ENCODE peak calls at places on chromosomes 3 and 15, in five cellular contexts. E, Q, Y, Z and P are unnamed samples.

GRCh38 chr3:29695201-29695904 is 414.5 kb downstream of the RBMS3 start:
- DNase-seq in E (no peak), Q (no peak), Y (no peak), Z (no peak), P (peak; percentile 96)

GRCh38 chr3:177574232-177574856 is 377.1 kb upstream of the TBL1XR1 start:
- DNase-seq in E (no peak), Q (peak; percentile 68), Y (no peak), Z (no peak), P (peak; percentile 97)

GRCh38 chr15:92930776-92931175 is 30.7 kb downstream of the CHD2 start:
- DNase-seq in E (no peak), Q (no peak), Y (no peak), Z (no peak), P (peak; percentile 90)

GRCh38 chr3:38131621-38132369 is 5.1 kb downstream of the ACAA1 start:
- DNase-seq in E (no peak), Q (peak; percentile 14), Y (no peak), Z (peak; percentile 63), P (peak; percentile 69)

GRCh38 chr3:48662140-48662752 is 440 bp downstream of the CELSR3 start:
- DNase-seq in E (no peak), Q (no peak), Y (no peak), Z (no peak), P (no peak)

GRCh38 chr15:64146885-64147681 is 4.4 kb upstream of the SNX22 start:
- DNase-seq in E (no peak), Q (no peak), Y (no peak), Z (peak; percentile 50), P (peak; percentile 82)

GRCh38 chr3:192894676-192895075 is 23.0 kb downstream of the MB21D2 start:
- DNase-seq in E (no peak), Q (no peak), Y (no peak), Z (no peak), P (no peak)

GRCh38 chr15:85542895-85543331 is 162.5 kb downstream of the AKAP13 start:
- DNase-seq in E (no peak), Q (no peak), Y (no peak), Z (no peak), P (no peak)

GRCh38 chr15:63057454-63058335 is 15.1 kb downstream of the TPM1 start:
- DNase-seq in E (no peak), Q (no peak), Y (no peak), Z (no peak), P (no peak)

GRCh38 chr15:76147906-76148553 is 88.2 kb downstream of the TMEM266 start:
- DNase-seq in E (peak; percentile 83), Q (peak; percentile 63), Y (no peak), Z (no peak), P (peak; percentile 50)

GRCh38 chr15:66743703-66744536 is 41.9 kb downstream of the SMAD6 start:
- DNase-seq in E (no peak), Q (peak; percentile 48), Y (no peak), Z (no peak), P (peak; percentile 53)

GRCh38 chr3:53804697-53805462 is 41.3 kb downstream of the CHDH start:
- DNase-seq in E (no peak), Q (no peak), Y (no peak), Z (no peak), P (peak; percentile 64)

GRCh38 chr15:81126887-81127286 is 7.2 kb upstream of the CFAP161 start:
- DNase-seq in E (no peak), Q (peak; percentile 31), Y (no peak), Z (no peak), P (peak; percentile 19)

GRCh38 chr3:192122832-192123594 is 604.3 kb downstream of the FGF12 start:
- DNase-seq in E (no peak), Q (no peak), Y (no peak), Z (no peak), P (no peak)

GRCh38 chr3:66397745-66398144 is 103.1 kb downstream of the LRIG1 start:
- DNase-seq in E (no peak), Q (peak; percentile 56), Y (no peak), Z (no peak), P (peak; percentile 59)

GRCh38 chr3:175951047-175951694 is 1092.0 kb downstream of the NAALADL2 start:
- DNase-seq in E (no peak), Q (no peak), Y (no peak), Z (no peak), P (no peak)

GRCh38 chr15:78301326-78301725 is 1.9 kb upstream of the SKIC8 start:
- DNase-seq in E (no peak), Q (no peak), Y (no peak), Z (no peak), P (peak; percentile 50)

GRCh38 chr15:33008284-33009011 is 186.1 kb downstream of the FMN1 start:
- DNase-seq in E (no peak), Q (no peak), Y (no peak), Z (no peak), P (peak; percentile 98)

GRCh38 chr15:71916834-71917233 is 106.5 kb downstream of the NR2E3 start:
- DNase-seq in E (no peak), Q (no peak), Y (no peak), Z (no peak), P (peak; percentile 4)

GRCh38 chr3:185420762-185421161 is 57.8 kb downstream of the MAP3K13 start:
- DNase-seq in E (no peak), Q (peak; percentile 83), Y (peak; percentile 63), Z (no peak), P (no peak)

GRCh38 chr3:38150780-38151528 is 12.5 kb downstream of the MYD88 start:
- DNase-seq in E (no peak), Q (no peak), Y (no peak), Z (peak; percentile 9), P (no peak)

GRCh38 chr3:156407617-156408225 is 147.2 kb downstream of the SSR3 start:
- DNase-seq in E (no peak), Q (no peak), Y (no peak), Z (no peak), P (no peak)

GRCh38 chr15:31266712-31267111 is 59.9 kb upstream of the KLF13 start:
- DNase-seq in E (no peak), Q (no peak), Y (peak; percentile 14), Z (peak; percentile 65), P (no peak)

GRCh38 chr15:67746022-67746421 is 79.3 kb upstream of the SKOR1 start:
- DNase-seq in E (no peak), Q (no peak), Y (no peak), Z (no peak), P (peak; percentile 83)

DNA sequence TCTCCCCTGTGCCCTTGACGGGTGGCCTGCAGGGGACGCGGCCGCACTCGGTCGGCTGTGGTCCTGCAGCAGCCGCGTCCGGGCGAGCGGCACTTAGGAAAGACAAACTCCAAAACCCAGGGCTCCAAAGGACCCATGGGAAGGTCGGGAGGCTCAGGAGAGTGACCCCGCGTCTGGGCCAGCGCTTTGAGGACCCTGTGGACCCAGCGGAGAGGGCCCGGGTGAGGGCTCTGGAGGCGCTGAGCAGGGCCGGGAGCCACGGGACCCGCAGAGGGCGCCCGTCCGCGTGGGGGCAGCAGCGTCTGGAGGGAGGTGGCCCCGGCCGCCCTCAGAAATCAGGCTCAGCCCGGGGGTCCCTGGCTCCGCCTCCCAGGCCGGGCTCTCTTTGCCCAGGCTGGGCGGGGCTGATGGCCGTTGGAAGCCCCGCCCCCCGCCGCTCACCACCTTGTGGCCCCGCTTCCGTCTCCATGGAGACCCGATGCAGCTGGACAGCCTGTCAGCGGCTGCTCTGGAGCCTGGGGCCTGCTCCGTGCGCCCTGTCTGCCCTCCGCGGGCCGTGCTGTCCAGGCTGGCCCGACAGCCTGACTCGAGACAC is 34.6 kb upstream of the RPL32 start:
- DNase-seq in E (peak; percentile 69), Q (peak; percentile 73), Y (no peak), Z (no peak), P (peak; percentile 31)
- TF ChIP-seq CTCF in E (peak; percentile 32), Q (peak; percentile 20), Y (no peak), Z (no peak), P (peak; percentile 16)

DNA sequence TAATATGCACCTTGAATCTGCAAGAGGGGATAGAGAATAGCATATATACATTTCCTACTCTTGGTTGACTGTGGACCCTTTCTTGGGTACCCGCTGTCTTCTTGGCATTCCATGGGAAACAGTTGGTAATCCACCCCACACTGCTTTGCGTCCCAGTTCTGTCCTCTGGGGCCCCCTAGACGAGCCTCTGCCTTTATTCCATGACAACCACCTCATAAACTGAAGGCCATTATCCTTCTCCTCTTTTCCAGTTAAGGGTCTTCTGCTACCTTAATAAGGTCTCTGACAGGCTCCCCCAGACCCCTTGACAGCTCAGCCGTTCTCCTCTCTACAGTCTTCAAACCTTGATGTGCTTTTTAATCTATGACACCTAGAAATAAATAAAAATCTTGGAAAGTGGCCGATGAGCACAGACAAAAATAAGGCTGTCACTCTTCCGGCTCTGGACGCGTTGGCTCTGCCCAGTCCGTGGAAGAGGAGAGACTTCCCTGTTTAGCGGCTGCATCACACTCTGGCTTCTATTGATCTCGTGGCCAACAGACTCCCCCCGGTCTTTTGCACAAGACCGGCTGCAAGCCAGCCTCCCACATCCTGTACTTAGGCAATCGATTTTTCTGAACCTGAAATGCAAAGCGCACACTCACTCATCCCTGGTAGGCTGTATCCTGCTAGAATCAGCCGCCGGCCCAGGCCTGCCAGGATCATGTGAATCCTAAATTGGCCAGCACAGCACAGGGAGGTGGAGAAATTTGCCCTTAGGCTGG is 251.0 kb upstream of the TLE3 start:
- DNase-seq in E (no peak), Q (peak; percentile 28), Y (peak; percentile 84), Z (peak; percentile 70), P (no peak)
- H3K4me3 ChIP-seq in E (no peak overlapping the region), Q (no peak overlapping the region), Y (no peak overlapping the region), Z (no peak overlapping the region), P (no peak overlapping the region)

GRCh38 chr15:29922191-29922590 is 99.9 kb upstream of the TJP1 start:
- DNase-seq in E (no peak), Q (no peak), Y (no peak), Z (no peak), P (no peak)

GRCh38 chr15:29924750-29925149 is 102.5 kb upstream of the TJP1 start:
- DNase-seq in E (no peak), Q (peak; percentile 69), Y (no peak), Z (no peak), P (peak; percentile 82)

GRCh38 chr15:29925227-29926082 is 103.2 kb upstream of the TJP1 start:
- DNase-seq in E (peak; percentile 64), Q (peak; percentile 47), Y (no peak), Z (no peak), P (peak; percentile 95)

GRCh38 chr15:29921130-29921601 is 98.9 kb upstream of the TJP1 start:
- DNase-seq in E (no peak), Q (no peak), Y (no peak), Z (no peak), P (no peak)

GRCh38 chr15:29926083-29926388 is 103.8 kb upstream of the TJP1 start:
- DNase-seq in E (no peak), Q (no peak), Y (no peak), Z (no peak), P (no peak)
- TF ChIP-seq CTCF in E (no peak), Q (no peak), Y (no peak), Z (peak; percentile 1), P (no peak)

DNA sequence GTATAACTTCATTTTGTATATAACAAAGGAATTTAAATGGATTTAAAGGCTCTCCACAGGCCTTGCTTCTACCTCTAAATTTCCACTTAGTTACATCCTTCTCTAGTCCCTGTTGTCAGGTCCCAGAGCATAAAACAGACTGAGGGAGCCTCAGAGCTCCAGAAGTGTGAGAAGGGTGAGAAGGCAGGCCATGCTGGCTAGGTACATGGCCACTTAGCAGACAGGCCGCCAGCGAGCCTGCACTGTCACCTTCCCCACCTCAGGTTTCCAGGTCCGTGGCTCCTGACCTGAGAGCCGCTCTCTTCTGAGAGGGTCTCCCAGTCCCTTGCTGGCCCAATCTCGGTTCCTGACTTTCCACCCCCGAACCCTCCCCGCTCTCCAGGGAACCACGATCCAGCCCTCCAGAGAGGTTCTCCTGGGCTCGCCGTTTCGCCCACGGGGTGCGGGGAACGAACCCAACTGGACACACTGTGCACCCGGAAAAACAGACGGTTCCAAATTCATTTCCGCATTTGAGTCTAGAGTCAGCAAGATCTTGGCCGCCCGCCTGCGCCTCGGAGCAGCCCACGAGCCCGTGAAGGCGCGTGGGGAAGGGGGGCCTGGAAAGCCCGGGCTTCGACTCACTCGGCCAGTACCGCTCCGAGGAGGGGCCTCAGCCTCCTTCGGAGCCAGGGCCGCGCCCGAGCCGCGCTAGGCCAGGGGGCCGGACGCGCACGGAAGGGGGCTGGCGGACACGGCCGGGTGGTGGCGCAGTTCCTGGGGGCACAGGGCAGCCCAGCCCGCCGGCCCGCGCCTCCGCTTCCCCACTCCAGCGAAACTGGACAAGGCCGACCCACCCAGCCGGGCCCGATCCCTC is 16.7 kb upstream of the SOX2 start:
- DNase-seq in E (peak; percentile 74), Q (peak; percentile 43), Y (no peak), Z (no peak), P (no peak)
- H3K4me3 ChIP-seq in E (peak overlapping the region; percentile 64), Q (no peak overlapping the region), Y (peak overlapping the region; percentile 70), Z (peak overlapping the region; percentile 68), P (peak overlapping the region; percentile 3)